ENCODE peak calls at places on chromosomes 3 and 15, in four cellular contexts. F, G, R and E are unnamed samples.

GRCh38 chr3:190912736-190913135 is 50.2 kb upstream of the GMNC start:
- DNase-seq in G (no peak), F (no peak), R (no peak), E (no peak)

GRCh38 chr15:27399236-27399635 is 428.3 kb downstream of the GABRG3 start:
- DNase-seq in G (no peak), R (no peak), F (no peak), E (no peak)

GRCh38 chr3:13727890-13728289 is 152.0 kb downstream of the WNT7A start:
- DNase-seq in R (no peak), G (no peak), F (no peak), E (no peak)

GRCh38 chr3:49602877-49603411 is 48.7 kb downstream of the BSN start:
- DNase-seq in G (no peak), R (no peak), F (peak), E (no peak)

GRCh38 chr3:149414557-149415231 is 37.2 kb upstream of the TM4SF1 start:
- DNase-seq in F (no peak), R (no peak), G (no peak), E (no peak)

GRCh38 chr3:64518950-64519349 is 168.8 kb downstream of the ADAMTS9 start:
- DNase-seq in F (no peak), G (no peak), R (no peak), E (no peak)

GRCh38 chr3:12964713-12965612 is 108.3 kb downstream of the IQSEC1 start:
- DNase-seq in G (no peak), R (no peak), F (no peak), E (no peak)

GRCh38 chr3:194418671-194419070 is 19.6 kb upstream of the GP5 start:
- DNase-seq in F (no peak), R (no peak), G (no peak), E (no peak)

GRCh38 chr3:161851941-161852566 is 355.4 kb downstream of the OTOL1 start:
- DNase-seq in F (peak), R (no peak), G (no peak), E (peak)

GRCh38 chr3:165814380-165814779 is 22.8 kb downstream of the BCHE start:
- DNase-seq in G (no peak), R (no peak), F (no peak), E (no peak)

GRCh38 chr15:77420610-77421369 is at the start of gene HMG20A:
- DNase-seq in G (peak), F (peak), R (peak), E (no peak)

GRCh38 chr3:54621181-54621580 is 306.7 kb downstream of the LRTM1 start:
- DNase-seq in F (no peak), R (no peak), G (no peak), E (no peak)

GRCh38 chr3:184850201-184850600 is 38.2 kb downstream of the VPS8 start:
- DNase-seq in R (no peak), G (no peak), F (no peak), E (no peak)

GRCh38 chr3:188389711-188390346 is 235.9 kb downstream of the LPP start:
- DNase-seq in G (no peak), F (peak), R (peak), E (peak)

GRCh38 chr3:184230603-184231528 is 1.5 kb downstream of the VWA5B2 start:
- DNase-seq in R (no peak), F (no peak), G (no peak), E (no peak)

GRCh38 chr3:54951405-54951804 is 23.5 kb upstream of the LRTM1 start:
- DNase-seq in G (peak), R (no peak), F (peak), E (peak)

DNA sequence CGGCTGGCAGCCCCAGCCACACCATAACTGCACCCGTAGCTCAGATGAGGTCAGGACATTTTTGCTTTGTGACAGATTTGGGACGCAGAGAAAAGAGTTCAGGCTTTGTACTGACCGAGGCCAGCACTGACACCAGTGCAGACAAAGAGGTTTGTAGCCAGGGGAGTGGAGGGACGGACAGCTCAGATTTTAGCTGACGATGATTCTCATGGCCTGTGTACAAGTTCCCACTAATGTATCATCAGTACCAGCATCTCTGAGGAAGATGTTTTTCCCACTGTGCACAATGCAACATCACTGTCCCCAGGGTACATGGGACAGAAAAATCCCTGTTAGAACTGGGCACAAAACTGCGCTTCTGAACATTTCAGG is 112.7 kb downstream of the SLCO3A1 start:
- DNase-seq in F (no peak), R (no peak), G (no peak), E (no peak)
- TF ChIP-seq POLR2A in F (no peak), R (no peak), G (no peak), E (no peak)

GRCh38 chr15:63504247-63504978 is at the start of gene USP3:
- DNase-seq in G (peak), F (peak), R (peak), E (peak)

GRCh38 chr15:63502137-63502801 is 2.1 kb upstream of the USP3 start:
- DNase-seq in R (no peak), G (no peak), F (no peak), E (no peak)

GRCh38 chr15:63501256-63502089 is 2.9 kb upstream of the USP3 start:
- DNase-seq in R (no peak), G (peak), F (peak), E (peak)

GRCh38 chr15:63503739-63504246 is 600 bp upstream of the USP3 start:
- DNase-seq in F (peak), R (no peak), G (no peak), E (no peak)

DNA sequence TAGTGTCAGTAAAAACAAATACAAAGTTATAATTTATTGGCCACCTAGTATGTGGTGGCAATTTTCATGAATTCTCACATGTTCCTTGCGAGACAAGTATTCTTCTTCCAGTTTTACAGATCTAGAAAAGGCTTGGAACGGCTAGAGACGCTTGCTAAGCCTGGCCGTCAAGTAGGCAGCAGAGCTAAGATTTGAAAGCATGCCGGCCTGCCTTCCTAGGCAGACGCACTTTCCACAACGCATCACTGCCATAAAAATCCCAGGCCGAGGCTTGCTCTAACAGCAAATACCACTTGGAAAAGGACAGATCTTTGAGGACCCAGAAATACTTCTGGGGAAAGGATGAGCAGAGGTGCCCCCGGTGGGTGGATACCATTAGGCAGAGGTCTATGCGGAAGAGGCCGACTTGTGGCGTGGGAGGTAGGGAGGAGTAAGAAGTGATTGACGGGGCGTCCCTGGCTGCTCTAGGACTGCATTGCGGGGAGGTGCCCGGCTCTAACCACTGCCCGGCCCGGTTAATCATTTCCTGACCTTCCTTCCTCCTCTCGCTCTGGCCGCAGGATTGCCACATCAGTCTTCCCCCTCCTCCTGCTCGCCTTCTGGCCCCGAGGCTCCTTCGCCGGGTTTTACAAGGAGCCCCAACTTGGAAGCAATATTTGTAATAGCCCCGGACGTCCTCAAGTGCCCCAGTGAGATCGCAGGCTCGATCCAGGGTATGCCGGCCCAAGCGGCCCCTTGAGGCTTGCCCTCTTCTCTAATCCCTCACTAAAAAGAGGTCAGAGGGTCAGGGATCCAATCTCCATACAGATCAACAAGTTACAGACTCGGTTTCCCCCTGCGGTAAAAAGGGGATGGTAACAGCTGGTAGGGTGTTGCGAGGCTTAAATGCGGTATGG is 1.3 kb upstream of the USP3 start:
- DNase-seq in G (peak), F (peak), R (peak), E (peak)
- TF ChIP-seq POLR2A in G (peak), F (peak), R (no peak), E (peak)

GRCh38 chr3:59920801-59921200 is 871.0 kb upstream of the CFAP20DC start:
- DNase-seq in R (no peak), F (no peak), G (no peak), E (no peak)
- TF ChIP-seq POLR2A in R (no peak), F (no peak), G (no peak), E (no peak)

DNA sequence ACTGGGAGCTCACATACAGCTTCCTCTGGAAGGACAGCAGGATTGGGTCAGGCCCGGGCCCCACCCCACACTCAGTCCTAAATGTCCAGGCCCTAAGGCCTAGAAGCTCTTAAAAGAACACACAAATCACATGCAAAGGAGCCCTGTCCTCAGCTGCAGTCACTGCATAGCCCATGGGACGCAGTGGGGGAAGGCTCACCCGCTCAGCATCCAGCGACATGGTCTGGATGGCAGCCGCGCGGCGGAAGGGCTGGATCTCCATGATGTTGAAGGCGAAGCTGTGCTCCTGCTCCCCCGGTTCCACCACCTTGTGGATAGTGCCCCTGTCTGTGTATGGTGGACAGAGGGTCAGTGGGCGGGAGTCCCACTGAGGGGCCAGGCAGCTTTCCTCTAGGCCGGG is 22.1 kb downstream of the SEMA7A start:
- DNase-seq in G (no peak), R (no peak), F (no peak), E (no peak)
- TF ChIP-seq POLR2A in G (no peak), R (no peak), F (no peak), E (no peak)

GRCh38 chr3:74137790-74138189 is 476.7 kb downstream of the CNTN3 start:
- DNase-seq in G (no peak), F (no peak), R (no peak), E (no peak)

GRCh38 chr3:74139648-74140047 is 474.8 kb downstream of the CNTN3 start:
- DNase-seq in F (no peak), G (no peak), R (no peak), E (no peak)

GRCh38 chr3:74135808-74136207 is 478.7 kb downstream of the CNTN3 start:
- DNase-seq in F (no peak), G (no peak), R (no peak), E (no peak)
- TF ChIP-seq POLR2A in F (no peak), G (no peak), R (no peak), E (no peak)

GRCh38 chr3:107263269-107264021 is 113.8 kb upstream of the CCDC54 start:
- DNase-seq in R (no peak), F (no peak), G (no peak), E (no peak)
- TF ChIP-seq POLR2A in R (no peak), F (no peak), G (no peak), E (no peak)

GRCh38 chr3:53170325-53171108 is 9.5 kb downstream of the PRKCD start:
- DNase-seq in F (no peak), G (no peak), R (no peak), E (no peak)
- TF ChIP-seq POLR2A in F (no peak), G (no peak), R (no peak), E (no peak)

DNA sequence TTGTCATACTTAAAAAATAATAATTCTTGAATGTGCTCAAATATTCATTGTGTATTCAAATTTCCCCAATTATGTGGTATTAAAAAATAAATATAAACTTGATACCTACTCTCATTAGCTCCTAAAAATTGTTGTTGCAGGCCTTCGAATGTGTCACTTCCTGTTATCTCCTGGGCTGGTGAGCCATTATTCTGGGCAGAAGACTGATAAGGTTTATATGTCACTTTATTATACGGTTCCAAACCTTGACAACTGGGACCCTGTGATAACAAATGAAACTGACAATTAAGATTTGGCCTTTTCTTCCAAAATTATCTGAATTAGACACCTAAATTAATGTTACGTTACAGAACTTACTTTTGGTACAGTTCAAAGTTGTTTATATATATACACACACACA is 15.0 kb downstream of the CEP152 start:
- DNase-seq in R (no peak), G (no peak), F (no peak), E (no peak)
- TF ChIP-seq POLR2A in R (no peak), G (no peak), F (no peak), E (no peak)